ENCODE peak calls at places on chromosome 3, in five cellular contexts. B is amygdala; N is naive thymus-derived CD4-positive, alpha-beta T cell; X is effector memory CD8-positive, alpha-beta T cell; T is glutamatergic neuron. S is an unnamed sample.

GRCh38 chr3:182508896-182509295 is 284.4 kb upstream of the ATP11B start:
- DNase-seq in X (no peak), B (no peak), T (no peak), N (no peak), S (no peak)

GRCh38 chr3:31533169-31533870 is 595 bp downstream of the STT3B start:
- DNase-seq in T (peak; percentile 71), X (peak; percentile 44), B (peak; percentile 29), N (peak; percentile 68), S (peak; percentile 8)

GRCh38 chr3:73255609-73256029 is 194.2 kb downstream of the EBLN2 start:
- DNase-seq in X (no peak), T (no peak), N (no peak), B (no peak), S (peak; percentile 42)

GRCh38 chr3:189630667-189631372 is 369 bp upstream of the TP63 start:
- DNase-seq in N (no peak), X (peak; percentile 2), T (no peak), B (no peak), S (no peak)

GRCh38 chr3:41276191-41276590 is 76.9 kb downstream of the CTNNB1 start:
- DNase-seq in B (no peak), X (no peak), N (no peak), T (no peak), S (no peak)

GRCh38 chr3:127420825-127421224 is 133.0 kb upstream of the PRR20G start:
- DNase-seq in T (no peak), X (no peak), N (no peak), B (no peak), S (no peak)

GRCh38 chr3:30476373-30477082 is 129.9 kb upstream of the TGFBR2 start:
- DNase-seq in X (no peak), B (no peak), N (no peak), T (no peak), S (no peak)

GRCh38 chr3:194688207-194688711 is 2.6 kb downstream of the FAM43A start:
- DNase-seq in T (peak; percentile 62), X (peak; percentile 25), B (no peak), N (no peak), S (no peak)